ENCODE peak calls at places on chromosomes 12 and 14, in eight cellular contexts. K, W, L, M, D, Q, G and C are unnamed samples. For H3K9me3, the result is how much of the 10 kb centered on the place peaks cover.

GRCh38 chr14:52422650-52423356 is 108.7 kb downstream of the PTGER2 start:
- DNase-seq in K (no peak), G (no peak), Q (no peak), D (no peak), M (no peak), W (no peak), L (no peak), C (no peak)

GRCh38 chr12:65881965-65882413 is 57.7 kb downstream of the HMGA2 start:
- DNase-seq in K (peak), L (peak), D (peak), W (no peak), M (peak), G (peak), Q (no peak), C (no peak)

GRCh38 chr14:34817768-34818167 is 57.4 kb downstream of the BAZ1A start:
- DNase-seq in D (no peak), W (no peak), K (no peak), Q (no peak), G (no peak), L (no peak), M (no peak), C (no peak)

GRCh38 chr14:90795744-90796143 is 20.5 kb downstream of the TTC7B start:
- DNase-seq in L (no peak), Q (peak), W (no peak), K (no peak), G (no peak), D (no peak), M (peak), C (no peak)

GRCh38 chr12:94100254-94100653 is 48.1 kb upstream of the PLXNC1 start:
- DNase-seq in G (no peak), K (no peak), W (no peak), D (no peak), L (no peak), M (no peak), Q (peak), C (no peak)

GRCh38 chr12:90695415-90695814 is 259.6 kb downstream of the CCER1 start:
- DNase-seq in M (no peak), W (no peak), L (no peak), D (no peak), K (no peak), G (no peak), Q (no peak), C (no peak)

GRCh38 chr14:90288646-90289355 is 32.4 kb downstream of the PSMC1 start:
- DNase-seq in G (no peak), W (no peak), M (no peak), D (no peak), Q (no peak), L (peak), K (peak), C (no peak)

GRCh38 chr14:71143391-71144290 is 236.4 kb downstream of the PCNX1 start:
- DNase-seq in L (no peak), G (no peak), M (no peak), W (peak), D (no peak), Q (peak), K (no peak), C (no peak)

GRCh38 chr14:73684627-73685026 is 29.6 kb downstream of the PNMA1 start:
- DNase-seq in L (no peak), D (no peak), Q (no peak), G (no peak), K (no peak), W (no peak), M (no peak), C (no peak)

GRCh38 chr14:75725481-75725880 is 64.4 kb downstream of the TTLL5 start:
- DNase-seq in K (no peak), L (peak), D (no peak), Q (no peak), M (peak), G (no peak), W (no peak), C (no peak)

GRCh38 chr12:26117321-26117720 is 7.5 kb downstream of the BHLHE41 start:
- DNase-seq in K (no peak), L (no peak), D (no peak), M (no peak), W (no peak), G (no peak), Q (no peak), C (no peak)

GRCh38 chr14:47763188-47763854 is 87.9 kb upstream of the MDGA2 start:
- DNase-seq in Q (no peak), K (no peak), D (no peak), L (no peak), G (no peak), M (no peak), W (no peak), C (no peak)

GRCh38 chr14:106491851-106492250 is 965.5 kb downstream of the TMEM121 start:
- DNase-seq in L (no peak), G (no peak), M (peak), D (no peak), K (no peak), W (no peak), Q (no peak), C (no peak)

GRCh38 chr14:106488293-106488692 is 961.9 kb downstream of the TMEM121 start:
- DNase-seq in G (no peak), D (no peak), K (no peak), Q (no peak), M (no peak), L (no peak), W (no peak), C (no peak)

GRCh38 chr14:106493962-106494823 is 967.8 kb downstream of the TMEM121 start:
- DNase-seq in K (no peak), Q (no peak), L (no peak), W (no peak), D (no peak), G (no peak), M (no peak), C (no peak)

GRCh38 chr14:106490442-106490841 is 964.1 kb downstream of the TMEM121 start:
- DNase-seq in Q (no peak), D (no peak), M (no peak), G (no peak), K (no peak), W (no peak), L (no peak), C (no peak)

DNA sequence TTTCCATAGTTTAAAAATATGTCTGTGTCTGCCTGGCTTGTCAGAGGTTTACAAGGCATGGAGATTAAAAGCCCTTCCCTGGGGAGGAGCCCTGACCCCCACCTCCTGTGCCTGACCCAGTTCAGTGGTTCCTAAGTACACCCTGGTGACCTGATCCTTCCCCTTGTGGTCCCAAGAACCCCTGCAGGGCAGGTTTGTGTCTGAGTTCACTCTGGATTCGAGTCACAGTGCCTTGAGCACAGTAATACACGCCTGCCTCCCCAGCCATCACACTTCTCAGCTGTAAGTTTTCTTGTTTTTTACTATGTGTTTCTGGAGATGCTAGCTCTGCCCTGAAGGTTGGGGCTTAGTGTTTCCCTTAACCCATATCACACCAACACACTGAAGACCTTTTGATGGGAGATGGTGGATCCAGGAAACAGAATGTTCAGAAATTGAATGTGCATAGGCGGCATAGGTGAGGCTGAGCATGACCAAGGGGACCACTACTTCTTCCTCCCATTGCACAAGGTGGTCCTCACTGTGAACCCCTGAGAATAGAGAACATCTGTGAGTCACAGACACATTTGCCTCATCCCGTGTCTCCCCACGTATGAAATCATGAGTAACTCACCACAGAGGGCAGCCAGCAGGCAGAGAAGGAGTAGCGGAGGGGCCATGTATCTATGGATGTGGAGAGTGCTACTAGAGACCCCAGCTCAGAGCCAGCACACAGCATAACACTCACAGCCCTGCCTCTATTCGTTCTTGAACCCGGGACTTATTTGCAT is 962.9 kb downstream of the TMEM121 start:
- DNase-seq in Q (no peak), K (no peak), W (no peak), G (no peak), M (no peak), D (no peak), L (no peak), C (no peak)
- H3K9me3 ChIP-seq in Q (under half), K (under half), W (under half), G (under half), M (under half), D (under half), L (under half), C (under half)

GRCh38 chr12:34292736-34293625 is 270.7 kb downstream of the ALG10 start:
- DNase-seq in Q (no peak), W (no peak), L (peak), D (no peak), M (no peak), G (peak), K (peak), C (no peak)

GRCh38 chr12:34290191-34290995 is 268.1 kb downstream of the ALG10 start:
- DNase-seq in M (no peak), W (no peak), D (no peak), Q (no peak), G (peak), K (no peak), L (peak), C (no peak)

GRCh38 chr12:34291001-34291400 is 268.7 kb downstream of the ALG10 start:
- DNase-seq in L (peak), K (peak), G (peak), M (no peak), Q (no peak), D (no peak), W (no peak), C (no peak)

GRCh38 chr12:34289431-34290190 is 267.3 kb downstream of the ALG10 start:
- DNase-seq in Q (no peak), M (no peak), W (no peak), D (no peak), G (peak), L (peak), K (no peak), C (no peak)

DNA sequence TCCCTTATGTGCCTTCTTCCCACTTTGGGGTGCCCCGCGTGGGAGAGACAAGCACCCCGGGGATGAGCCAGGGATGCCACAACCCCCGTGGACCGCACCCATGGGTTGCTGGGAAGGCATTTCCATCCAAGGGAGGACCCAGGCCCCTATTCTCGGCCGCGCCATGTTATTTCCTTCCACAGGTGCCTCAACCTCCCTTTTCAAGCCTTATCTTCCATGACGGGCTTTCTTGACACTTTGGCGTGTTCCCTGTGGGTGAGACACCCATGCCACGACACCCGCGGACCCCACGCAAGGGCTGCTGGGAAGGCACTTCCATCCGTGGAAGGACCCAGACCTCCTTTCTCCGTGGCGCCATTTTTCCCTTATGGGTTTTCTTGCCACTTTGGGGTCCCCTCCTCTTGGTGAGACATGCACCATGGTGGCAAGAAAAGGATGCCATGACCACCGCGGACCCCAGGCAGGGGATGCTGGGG is 269.2 kb downstream of the ALG10 start:
- DNase-seq in M (no peak), W (no peak), K (no peak), Q (no peak), D (no peak), L (peak), G (peak), C (no peak)
- H3K9me3 ChIP-seq in M (under half), W (under half), K (under half), Q (half or more), D (under half), L (under half), G (under half), C (under half)

GRCh38 chr14:79600406-79600805 is 610.9 kb downstream of the DIO2 start:
- DNase-seq in G (no peak), K (no peak), D (no peak), Q (no peak), W (no peak), M (no peak), L (no peak), C (no peak)

GRCh38 chr14:79598339-79598738 is 613.0 kb downstream of the DIO2 start:
- DNase-seq in M (no peak), Q (no peak), K (no peak), L (no peak), G (no peak), D (no peak), W (no peak), C (no peak)

GRCh38 chr14:79596531-79596930 is 614.8 kb downstream of the DIO2 start:
- DNase-seq in K (no peak), M (peak), L (no peak), G (no peak), W (no peak), D (no peak), Q (no peak), C (no peak)

GRCh38 chr14:79601579-79601978 is 609.7 kb downstream of the DIO2 start:
- DNase-seq in K (no peak), M (no peak), D (no peak), W (no peak), Q (no peak), L (no peak), G (no peak), C (no peak)

GRCh38 chr14:79597561-79597960 is 613.7 kb downstream of the DIO2 start:
- DNase-seq in W (no peak), Q (no peak), D (no peak), M (no peak), K (no peak), G (no peak), L (no peak), C (no peak)
- H3K9me3 ChIP-seq in W (under half), Q (under half), D (under half), M (under half), K (under half), G (under half), L (under half), C (under half)

GRCh38 chr14:104184911-104185499 is 46.6 kb downstream of the KIF26A start:
- DNase-seq in K (peak), G (no peak), M (no peak), L (peak), Q (no peak), D (no peak), W (no peak), C (no peak)

GRCh38 chr14:104183796-104184195 is 45.4 kb downstream of the KIF26A start:
- DNase-seq in Q (no peak), M (no peak), G (no peak), W (no peak), K (no peak), L (no peak), D (no peak), C (no peak)

GRCh38 chr14:104185916-104186495 is 47.6 kb downstream of the KIF26A start:
- DNase-seq in G (no peak), K (no peak), W (no peak), Q (no peak), M (no peak), D (no peak), L (no peak), C (no peak)

GRCh38 chr14:104182857-104183425 is 44.6 kb downstream of the KIF26A start:
- DNase-seq in D (no peak), K (no peak), M (no peak), Q (no peak), L (no peak), G (no peak), W (no peak), C (no peak)

GRCh38 chr14:104184506-104184905 is 46.1 kb downstream of the KIF26A start:
- DNase-seq in K (no peak), W (no peak), Q (no peak), M (no peak), D (no peak), L (no peak), G (no peak), C (no peak)
- H3K9me3 ChIP-seq in K (under half), W (under half), Q (under half), M (under half), D (under half), L (under half), G (under half), C (under half)